ENCODE peak calls at places on chromosome 1, in eight cellular contexts. U, Y, G, S, B, I, A and H are unnamed samples.

GRCh38 chr1:175742790-175743459 is 470 bp downstream of the TNR start:
- DNase-seq in U (peak), A (no peak), B (no peak), Y (peak), G (no peak), I (no peak), S (peak), H (no peak)

GRCh38 chr1:214463596-214463995 is 87.8 kb downstream of the PTPN14 start:
- DNase-seq in G (no peak), U (no peak), I (no peak), Y (no peak), A (no peak), B (no peak), S (no peak), H (no peak)

GRCh38 chr1:172931846-172932245 is 118.9 kb downstream of the TNFSF18 start:
- DNase-seq in G (no peak), A (no peak), Y (no peak), U (no peak), I (no peak), S (no peak), B (no peak), H (no peak)

GRCh38 chr1:41740630-41741239 is 178.0 kb downstream of the HIVEP3 start:
- DNase-seq in I (no peak), G (no peak), B (peak), U (no peak), Y (no peak), S (no peak), A (no peak), H (no peak)

GRCh38 chr1:115198938-115199337 is 109.6 kb upstream of the TSPAN2 start:
- DNase-seq in U (no peak), B (no peak), G (no peak), S (no peak), I (no peak), A (no peak), Y (no peak), H (no peak)

GRCh38 chr1:157302724-157303123 is 164.5 kb upstream of the ETV3 start:
- DNase-seq in U (no peak), B (no peak), I (no peak), G (no peak), S (no peak), Y (no peak), A (no peak), H (no peak)

GRCh38 chr1:68270993-68271392 is 38.7 kb upstream of the WLS start:
- DNase-seq in U (no peak), I (no peak), Y (no peak), A (no peak), S (no peak), G (no peak), B (no peak), H (no peak)

GRCh38 chr1:235980976-235981375 is 83.9 kb downstream of the NID1 start:
- DNase-seq in G (no peak), I (no peak), B (no peak), A (no peak), S (no peak), Y (no peak), U (no peak), H (no peak)

GRCh38 chr1:1250828-1251284 is 4.3 kb upstream of the C1QTNF12 start:
- DNase-seq in Y (no peak), A (peak), G (peak), S (peak), B (no peak), I (no peak), U (no peak), H (no peak)

GRCh38 chr1:169528214-169529067 is 42.7 kb upstream of the SLC19A2 start:
- DNase-seq in U (no peak), G (no peak), Y (no peak), S (peak), I (no peak), A (no peak), B (no peak), H (no peak)